ENCODE peak calls at places on chromosomes 12 and 14, in five cellular contexts. C, W, K, H and N are unnamed samples. For H3K4me1, the result is how much of the 10 kb centered on the place peaks cover.

GRCh38 chr14:75295491-75296338 is 17.1 kb downstream of the FOS start:
- DNase-seq in C (peak), W (peak), K (peak), H (peak), N (peak)

GRCh38 chr12:12442548-12443071 is 85.7 kb downstream of the BORCS5 start:
- DNase-seq in C (no peak), W (no peak), K (no peak), H (no peak), N (no peak)

GRCh38 chr14:72916174-72916573 is 10.1 kb upstream of the DCAF4 start:
- DNase-seq in C (no peak), W (peak), K (no peak), H (no peak), N (no peak)

GRCh38 chr14:50800032-50800431 is 30.9 kb downstream of the NIN start:
- DNase-seq in C (no peak), W (peak), K (no peak), H (no peak), N (no peak)

GRCh38 chr12:42474391-42474790 is 115.2 kb downstream of the PRICKLE1 start:
- DNase-seq in C (no peak), W (peak), K (no peak), H (no peak), N (no peak)

GRCh38 chr12:74334770-74335169 is 202.9 kb upstream of the ATXN7L3B start:
- DNase-seq in C (no peak), W (peak), K (no peak), H (no peak), N (no peak)

GRCh38 chr12:113829212-113829611 is 136.9 kb downstream of the RBM19 start:
- DNase-seq in C (no peak), W (no peak), K (no peak), H (no peak), N (no peak)

GRCh38 chr14:61186793-61187641 is 94.1 kb downstream of the TMEM30B start:
- DNase-seq in C (no peak), W (no peak), K (no peak), H (no peak), N (peak)

GRCh38 chr12:53729659-53730058 is 2.4 kb upstream of the CALCOCO1 start:
- DNase-seq in C (no peak), W (peak), K (no peak), H (no peak), N (no peak)

GRCh38 chr12:6193853-6194815 is 6.1 kb upstream of the CD9 start:
- DNase-seq in C (no peak), W (peak), K (no peak), H (peak), N (no peak)

GRCh38 chr14:96925422-96925821 is 128.2 kb downstream of the VRK1 start:
- DNase-seq in C (no peak), W (no peak), K (no peak), H (no peak), N (no peak)

GRCh38 chr12:109735825-109736551 is 22.4 kb downstream of the FAM222A start:
- DNase-seq in C (peak), W (no peak), K (peak), H (peak), N (peak)

GRCh38 chr12:47087088-47087688 is 7.4 kb upstream of the AMIGO2 start:
- DNase-seq in C (no peak), W (peak), K (no peak), H (no peak), N (no peak)

GRCh38 chr12:50166776-50167025 is 468 bp downstream of the CERS5 start:
- DNase-seq in C (no peak), W (no peak), K (no peak), H (peak), N (peak)

GRCh38 chr12:128551266-128552025 is 272.3 kb downstream of the SLC15A4 start:
- DNase-seq in C (no peak), W (no peak), K (no peak), H (no peak), N (no peak)

GRCh38 chr14:65849096-65849495 is 436.6 kb downstream of the FUT8 start:
- DNase-seq in C (no peak), W (no peak), K (no peak), H (no peak), N (no peak)

GRCh38 chr14:74275265-74275841 is 27.4 kb downstream of the ABCD4 start:
- DNase-seq in C (no peak), W (peak), K (no peak), H (no peak), N (no peak)

GRCh38 chr14:60656755-60657608 is 7.7 kb upstream of the SIX1 start:
- DNase-seq in C (no peak), W (peak), K (peak), H (peak), N (no peak)

GRCh38 chr12:20024194-20024593 is 344.1 kb upstream of the PDE3A start:
- DNase-seq in C (no peak), W (no peak), K (no peak), H (no peak), N (peak)

GRCh38 chr12:54082402-54082892 is 28.8 kb downstream of the HOXC4 start:
- DNase-seq in C (no peak), W (no peak), K (peak), H (peak), N (peak)

GRCh38 chr14:78946949-78947348 is 776.8 kb downstream of the NRXN3 start:
- DNase-seq in C (no peak), W (no peak), K (no peak), H (no peak), N (no peak)

GRCh38 chr14:56294125-56294524 is 175.9 kb downstream of the PELI2 start:
- DNase-seq in C (no peak), W (peak), K (no peak), H (no peak), N (no peak)

GRCh38 chr12:115660211-115660805 is 617.2 kb downstream of the MED13L start:
- DNase-seq in C (peak), W (no peak), K (no peak), H (peak), N (peak)

GRCh38 chr14:29712586-29712985 is 215.1 kb downstream of the PRKD1 start:
- DNase-seq in C (no peak), W (no peak), K (no peak), H (no peak), N (no peak)

GRCh38 chr12:87150969-87151662 is 878.1 kb downstream of the C12orf50 start:
- DNase-seq in C (no peak), W (peak), K (peak), H (no peak), N (no peak)

GRCh38 chr12:128970941-128971340 is 117.7 kb downstream of the GLT1D1 start:
- DNase-seq in C (no peak), W (no peak), K (no peak), H (no peak), N (no peak)

GRCh38 chr14:36519431-36520321 is at the start of gene NKX2-1:
- DNase-seq in C (no peak), W (peak), K (peak), H (no peak), N (no peak)

GRCh38 chr14:91477388-91477787 is 32.7 kb downstream of the PPP4R3A start:
- DNase-seq in C (no peak), W (no peak), K (no peak), H (no peak), N (no peak)
- H3K4me1 ChIP-seq in C (under half), W (under half), K (under half), H (under half), N (under half)

GRCh38 chr14:69614592-69614991 is 3.2 kb downstream of the SUSD6 start:
- DNase-seq in C (no peak), W (no peak), K (no peak), H (no peak), N (no peak)
- H3K4me1 ChIP-seq in C (half or more), W (under half), K (under half), H (half or more), N (under half)

GRCh38 chr12:58286353-58286752 is 345.0 kb downstream of the ATP23 start:
- DNase-seq in C (no peak), W (no peak), K (no peak), H (no peak), N (no peak)

GRCh38 chr12:58288191-58288590 is 346.8 kb downstream of the ATP23 start:
- DNase-seq in C (no peak), W (no peak), K (no peak), H (no peak), N (no peak)

GRCh38 chr12:58291106-58291505 is 349.7 kb downstream of the ATP23 start:
- DNase-seq in C (no peak), W (no peak), K (no peak), H (no peak), N (no peak)

GRCh38 chr12:58283553-58283952 is 342.2 kb downstream of the ATP23 start:
- DNase-seq in C (peak), W (no peak), K (no peak), H (no peak), N (no peak)

GRCh38 chr12:58285551-58285950 is 344.2 kb downstream of the ATP23 start:
- DNase-seq in C (no peak), W (no peak), K (no peak), H (no peak), N (no peak)
- H3K4me1 ChIP-seq in C (under half), W (under half), K (under half), H (under half), N (under half)

DNA sequence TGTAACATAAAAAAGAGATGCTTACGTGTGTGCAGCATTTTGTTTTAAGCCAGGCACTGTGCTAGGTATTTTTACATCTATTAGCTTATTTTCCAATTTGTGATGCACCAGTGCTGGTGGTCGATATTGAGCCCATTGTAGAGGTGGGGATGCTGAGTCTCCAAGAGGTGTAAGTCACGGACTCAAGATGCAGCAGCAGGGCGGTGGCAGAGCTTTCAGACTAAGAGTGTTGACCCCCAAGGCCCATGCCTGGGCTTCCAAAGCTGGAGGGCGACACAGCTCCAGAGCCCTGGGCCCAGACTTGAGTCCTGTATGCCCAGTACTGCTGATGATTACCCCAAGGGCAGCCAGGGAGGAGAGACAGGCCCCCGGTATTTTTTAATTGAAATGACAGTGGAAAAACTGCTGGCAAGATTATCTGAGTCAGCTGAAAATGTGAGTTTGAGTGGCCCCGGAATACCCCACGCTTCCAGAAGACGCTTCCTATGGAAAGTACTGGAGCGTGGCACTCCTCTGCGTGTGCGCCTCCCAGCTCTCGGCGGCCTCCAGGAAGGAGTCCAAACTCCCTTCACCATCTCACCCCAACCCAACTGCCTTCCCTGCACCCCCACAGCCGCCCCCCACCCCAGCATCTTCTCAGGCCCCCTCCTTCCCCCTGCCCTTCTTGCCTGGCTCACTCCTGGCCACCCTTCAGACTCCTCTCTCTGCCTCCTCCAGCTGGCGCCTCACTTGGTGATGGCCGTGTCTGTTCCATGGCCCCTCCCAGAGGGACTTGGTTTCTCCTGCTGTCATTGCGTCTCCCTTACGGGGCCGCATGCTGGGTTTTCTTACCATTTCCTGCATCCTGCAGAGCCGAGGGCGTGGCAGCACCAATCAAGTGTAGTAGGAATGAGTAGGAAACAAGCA is 40.7 kb downstream of the ELK3 start:
- DNase-seq in C (no peak), W (no peak), K (no peak), H (no peak), N (no peak)
- H3K4me1 ChIP-seq in C (half or more), W (under half), K (under half), H (under half), N (under half)

GRCh38 chr12:51321882-51322281 is 2.1 kb downstream of the BIN2 start:
- DNase-seq in C (no peak), W (no peak), K (no peak), H (no peak), N (no peak)

GRCh38 chr12:51320695-51321320 is 3.2 kb downstream of the BIN2 start:
- DNase-seq in C (no peak), W (peak), K (no peak), H (no peak), N (no peak)

GRCh38 chr12:51323966-51324895 is at the start of gene BIN2:
- DNase-seq in C (peak), W (no peak), K (peak), H (peak), N (no peak)

GRCh38 chr12:51323317-51323960 is 535 bp downstream of the BIN2 start:
- DNase-seq in C (no peak), W (no peak), K (no peak), H (no peak), N (no peak)

GRCh38 chr12:51322452-51322851 is 1.5 kb downstream of the BIN2 start:
- DNase-seq in C (no peak), W (no peak), K (no peak), H (no peak), N (no peak)
- H3K4me1 ChIP-seq in C (under half), W (under half), K (under half), H (under half), N (under half)

GRCh38 chr12:105234197-105234596 is 1.8 kb downstream of the APPL2 start:
- DNase-seq in C (no peak), W (no peak), K (no peak), H (no peak), N (no peak)
- H3K4me1 ChIP-seq in C (half or more), W (under half), K (under half), H (under half), N (under half)